ENCODE peak calls at places on chromosome 17, in ten cellular contexts. A is GM12864, Y is upper lobe of right lung, D is tibial artery, Q is AG09309, F is Caco-2, Z is HFFc6, S is psoas muscle, K is fibroblast of the aortic adventitia, H is brain microvascular endothelial cell. R is an unnamed sample.

GRCh38 chr17:59754547-59754946 is 47.1 kb downstream of the VMP1 start:
- DNase-seq in K (peak; percentile 93), Y (no peak), A (no peak), S (no peak), Z (peak; percentile 85), D (no peak), H (peak; percentile 91), F (no peak), Q (peak; percentile 93), R (no peak)

GRCh38 chr17:8222630-8223355 is 12.4 kb upstream of the AURKB start:
- DNase-seq in D (peak; percentile 98), H (peak; percentile 95), A (peak; percentile 79), Z (peak; percentile 96), S (peak; percentile 97), F (peak; percentile 82), Q (peak; percentile 77), K (peak; percentile 97), Y (peak; percentile 97), R (peak; percentile 99)

GRCh38 chr17:47776330-47777197 is 43.5 kb downstream of the TBX21 start:
- DNase-seq in K (peak; percentile 60), S (no peak), D (no peak), A (no peak), Z (peak; percentile 36), H (peak; percentile 33), Y (no peak), Q (no peak), F (peak; percentile 79), R (no peak)

GRCh38 chr17:71085238-71086033 is 916.1 kb downstream of the KCNJ2 start:
- DNase-seq in Y (no peak), D (no peak), Z (no peak), H (no peak), A (no peak), K (no peak), Q (no peak), S (no peak), F (peak; percentile 61), R (no peak)

GRCh38 chr17:6541886-6542285 is 14.5 kb downstream of the PITPNM3 start:
- DNase-seq in Q (no peak), D (no peak), K (no peak), H (no peak), S (no peak), Y (no peak), A (no peak), Z (no peak), F (no peak), R (peak; percentile 60)

GRCh38 chr17:61407211-61407911 is 7.7 kb downstream of the TBX2 start:
- DNase-seq in S (peak; percentile 32), D (peak; percentile 66), F (no peak), Q (no peak), A (no peak), H (no peak), Z (no peak), K (no peak), Y (peak; percentile 49), R (no peak)

GRCh38 chr17:2364132-2365116 is 27.1 kb downstream of the SGSM2 start:
- DNase-seq in Q (no peak), Z (no peak), H (no peak), D (no peak), A (no peak), S (peak; percentile 91), Y (peak; percentile 61), K (peak; percentile 19), F (no peak), R (no peak)

GRCh38 chr17:46995841-46996571 is 17.0 kb upstream of the RPRML start:
- DNase-seq in S (no peak), K (peak; percentile 74), Y (no peak), H (peak; percentile 20), F (no peak), A (no peak), D (no peak), Z (peak; percentile 6), Q (peak; percentile 1), R (no peak)

GRCh38 chr17:81040791-81041337 is 5.9 kb downstream of the BAIAP2 start:
- DNase-seq in H (no peak), Y (no peak), S (no peak), F (peak; percentile 47), Z (peak; percentile 11), Q (no peak), D (no peak), A (no peak), K (peak; percentile 22), R (no peak)
- TF ChIP-seq CTCF in H (peak; percentile 71), Y (peak; percentile 37), S (peak; percentile 7), F (peak; percentile 24), Z (peak; percentile 77), Q (peak; percentile 58), D (no peak), A (peak; percentile 59), K (peak; percentile 52), R (no peak)

DNA sequence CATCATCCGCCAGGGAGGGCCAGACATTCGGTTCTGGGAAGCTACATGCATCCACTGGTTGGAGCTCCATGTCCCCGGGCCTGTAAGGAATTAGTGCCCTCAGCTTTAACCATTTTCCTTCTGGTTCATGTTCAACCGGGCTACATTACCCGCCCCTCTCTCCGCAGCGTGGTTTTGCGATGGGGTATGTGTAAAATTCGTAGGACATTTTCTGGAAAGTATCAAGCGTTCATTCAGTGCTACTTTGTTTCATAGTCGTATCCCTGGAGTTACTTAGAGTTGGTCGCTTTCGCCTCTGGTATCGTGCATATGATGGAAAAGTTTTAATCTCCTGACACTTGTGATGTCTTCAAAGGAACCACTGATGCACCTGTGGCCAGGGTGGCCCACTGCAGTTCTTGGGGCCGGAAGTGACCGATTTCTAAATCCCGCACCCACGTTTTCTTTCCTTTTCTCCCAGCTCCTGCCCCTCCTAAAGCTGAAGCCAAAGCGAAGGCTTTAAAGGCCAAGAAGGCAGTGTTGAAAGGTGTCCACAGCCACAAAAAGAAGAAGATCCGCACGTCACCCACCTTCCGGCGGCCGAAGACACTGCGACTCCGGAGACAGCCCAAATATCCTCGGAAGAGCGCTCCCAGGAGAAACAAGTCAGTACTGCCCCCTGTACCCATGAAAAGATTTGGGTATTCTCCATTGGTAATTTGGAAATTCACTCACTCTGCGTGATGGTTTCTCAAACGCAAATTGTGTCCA is 637 bp downstream of the RPL23A start:
- DNase-seq in H (no peak), D (no peak), Z (no peak), K (no peak), Y (no peak), Q (no peak), F (no peak), A (no peak), S (no peak), R (no peak)
- TF ChIP-seq CTCF in H (peak; percentile 28), D (no peak), Z (peak; percentile 62), K (no peak), Y (no peak), Q (peak; percentile 17), F (no peak), A (peak; percentile 10), S (no peak), R (no peak)

GRCh38 chr17:79029327-79030009 is 5.5 kb downstream of the C1QTNF1 start:
- DNase-seq in K (no peak), S (no peak), Q (no peak), Y (peak; percentile 54), H (no peak), A (no peak), Z (no peak), D (peak; percentile 55), F (no peak), R (no peak)

GRCh38 chr17:79027925-79028491 is 4.0 kb downstream of the C1QTNF1 start:
- DNase-seq in H (no peak), Q (no peak), D (peak; percentile 92), S (peak; percentile 64), Z (no peak), F (no peak), Y (peak; percentile 54), K (peak; percentile 65), A (no peak), R (peak; percentile 86)

GRCh38 chr17:79027274-79027924 is 3.4 kb downstream of the C1QTNF1 start:
- DNase-seq in F (peak; percentile 52), D (peak; percentile 67), Q (no peak), Z (no peak), A (no peak), H (no peak), S (peak; percentile 47), Y (peak; percentile 63), K (no peak), R (peak; percentile 88)

GRCh38 chr17:79026345-79027273 is 2.6 kb downstream of the C1QTNF1 start:
- DNase-seq in K (peak; percentile 65), Z (peak; percentile 82), Q (no peak), H (no peak), D (peak; percentile 74), S (peak; percentile 70), Y (peak; percentile 63), F (peak; percentile 70), A (no peak), R (no peak)

DNA sequence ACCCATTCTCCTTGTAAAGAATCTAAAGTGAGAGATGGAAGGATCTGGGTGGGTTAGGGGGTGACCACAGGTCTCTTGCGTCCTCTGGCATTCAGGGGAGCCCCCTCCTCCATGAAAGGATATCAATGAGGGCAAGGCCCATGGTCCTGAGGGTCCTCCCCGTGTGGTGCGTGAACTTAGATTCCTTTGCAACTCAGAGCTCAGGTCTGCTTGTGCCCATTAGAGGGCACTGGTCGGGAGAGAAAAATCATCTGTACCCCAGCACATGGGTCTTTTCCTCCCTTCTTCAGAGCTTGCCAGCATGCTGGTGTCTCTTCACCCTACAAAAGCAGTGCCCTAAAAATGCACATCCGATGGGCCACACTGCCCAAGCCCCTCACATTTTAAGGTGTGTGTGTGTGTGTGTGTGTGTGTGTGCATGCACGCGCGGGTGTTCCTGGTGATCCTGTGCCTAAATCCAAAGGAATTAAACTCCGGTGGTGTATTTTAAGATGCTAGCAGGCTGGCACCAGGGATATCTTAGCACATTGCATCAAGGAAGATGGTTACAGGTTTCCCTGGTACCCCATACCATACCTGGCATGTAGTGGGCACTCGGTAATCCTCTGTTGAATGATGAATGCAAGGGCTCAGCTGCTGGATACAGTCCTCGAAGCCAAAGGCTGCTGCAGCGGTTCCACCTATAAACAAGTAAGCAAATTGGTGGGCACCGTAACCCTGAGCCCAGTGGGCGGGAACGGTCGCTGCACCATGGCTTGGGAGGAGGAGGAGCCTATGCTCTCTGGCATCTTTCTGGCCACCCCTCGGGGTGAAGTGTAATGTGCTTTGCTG is 4.7 kb downstream of the C1QTNF1 start:
- DNase-seq in A (no peak), Z (no peak), H (no peak), D (peak; percentile 66), K (no peak), S (no peak), Y (peak; percentile 40), F (no peak), Q (no peak), R (no peak)
- TF ChIP-seq CTCF in A (no peak), Z (peak; percentile 47), H (peak; percentile 58), D (no peak), K (peak; percentile 31), S (no peak), Y (no peak), F (no peak), Q (peak; percentile 29), R (no peak)

GRCh38 chr17:65560628-65561371 is 648 bp downstream of the AXIN2 start:
- DNase-seq in H (peak; percentile 76), Z (peak; percentile 63), A (no peak), K (peak; percentile 91), Q (peak; percentile 32), F (peak; percentile 95), S (peak; percentile 94), D (peak; percentile 92), Y (peak; percentile 93), R (peak; percentile 90)

GRCh38 chr17:65559483-65559801 is 2.0 kb downstream of the AXIN2 start:
- DNase-seq in A (no peak), Q (no peak), F (no peak), Y (no peak), Z (no peak), H (no peak), K (peak; percentile 35), S (no peak), D (no peak), R (no peak)

GRCh38 chr17:65561394-65562205 is at the start of gene AXIN2:
- DNase-seq in A (no peak), H (peak; percentile 87), Y (peak; percentile 95), K (peak; percentile 91), Q (peak; percentile 38), D (peak; percentile 93), Z (peak; percentile 77), F (peak; percentile 97), S (peak; percentile 95), R (peak; percentile 87)

GRCh38 chr17:65558683-65559311 is 2.7 kb downstream of the AXIN2 start:
- DNase-seq in Y (peak; percentile 70), D (no peak), A (no peak), Q (no peak), F (no peak), Z (no peak), S (peak; percentile 54), H (no peak), K (no peak), R (no peak)

DNA sequence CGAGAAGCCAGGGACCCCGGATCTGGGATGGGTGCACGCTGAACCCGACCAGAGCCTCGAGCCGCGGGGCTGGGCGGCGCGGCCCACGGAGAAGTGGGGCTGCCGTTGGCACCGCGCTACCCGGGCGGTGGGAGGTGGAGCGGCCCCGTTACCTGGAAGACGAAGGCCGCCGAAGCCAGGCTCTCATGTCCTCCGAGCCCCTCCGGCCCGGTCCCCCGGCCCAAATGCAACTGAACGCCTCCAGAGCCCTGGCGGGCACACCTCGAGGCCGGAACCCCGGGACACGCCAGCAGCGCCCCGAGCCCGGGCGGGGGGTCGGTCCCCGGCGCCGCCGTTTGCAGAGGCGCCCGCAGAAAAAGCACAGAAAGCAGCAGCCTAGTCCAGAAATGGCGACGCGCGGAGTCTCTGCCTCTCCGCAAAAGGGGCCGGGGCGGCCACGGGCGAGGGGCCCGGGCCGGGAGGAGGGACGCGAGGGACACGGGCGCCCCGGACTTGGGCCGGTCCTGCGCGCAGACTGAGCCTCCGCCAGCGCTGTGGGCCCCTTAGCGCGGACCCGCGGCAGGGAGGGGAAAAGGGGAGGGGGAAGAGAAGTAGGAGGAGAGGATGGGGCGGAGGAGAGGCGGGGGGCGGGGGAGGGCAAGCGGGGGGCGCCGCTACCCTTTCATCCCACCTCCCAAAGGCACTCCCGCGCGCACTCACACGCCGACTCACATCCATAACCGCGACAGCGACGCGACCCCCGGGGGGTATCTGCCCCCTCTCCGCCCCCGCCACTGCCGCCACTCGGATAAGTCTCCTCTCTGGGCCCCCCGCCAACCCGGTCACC is 1.4 kb downstream of the AXIN2 start:
- DNase-seq in H (no peak), Y (peak; percentile 78), Q (no peak), F (peak; percentile 80), D (no peak), K (peak; percentile 20), S (peak; percentile 68), Z (no peak), A (no peak), R (no peak)
- TF ChIP-seq CTCF in H (no peak), Y (no peak), Q (no peak), F (no peak), D (no peak), K (no peak), S (no peak), Z (no peak), A (no peak), R (no peak)